ENCODE peak calls at places on chromosome X, in four cellular contexts. V is psoas muscle; O is activated CD4-positive, alpha-beta T cell treated with anti-CD3 and anti-CD28 coated beads for 48 hours; S is tibial nerve. G is an unnamed sample.

GRCh38 chrX:15594371-15594770 is 6.4 kb downstream of the ACE2 start:
- DNase-seq in V (no peak), S (no peak), O (no peak), G (no peak)

GRCh38 chrX:40543661-40544328 is 37.0 kb upstream of the ATP6AP2 start:
- DNase-seq in V (no peak), O (no peak), S (no peak), G (no peak)

GRCh38 chrX:84187501-84188319 is at the start of gene RPS6KA6:
- DNase-seq in O (peak; percentile 3), S (no peak), V (peak; percentile 41), G (no peak)

GRCh38 chrX:22533898-22534297 is 261.2 kb downstream of the CBLL2 start:
- DNase-seq in S (no peak), V (no peak), O (no peak), G (no peak)

GRCh38 chrX:68832101-68832416 is 3.2 kb downstream of the EFNB1 start:
- DNase-seq in S (no peak), O (peak; percentile 61), V (peak; percentile 46), G (no peak)

GRCh38 chrX:22662776-22663175 is 337.0 kb upstream of the DDX53 start:
- DNase-seq in S (no peak), O (no peak), V (no peak), G (no peak)

GRCh38 chrX:119041175-119041574 is 31.6 kb upstream of the CT47C1 start:
- DNase-seq in O (no peak), S (peak; percentile 13), V (peak; percentile 49), G (no peak)

GRCh38 chrX:124362761-124363160 is 16.4 kb downstream of the SH2D1A start:
- DNase-seq in S (no peak), O (no peak), V (no peak), G (no peak)

GRCh38 chrX:15579778-15580747 is 20.7 kb downstream of the ACE2 start:
- DNase-seq in S (no peak), O (no peak), V (no peak), G (no peak)

GRCh38 chrX:45524296-45524695 is 323.6 kb upstream of the DIPK2B start:
- DNase-seq in O (no peak), S (no peak), V (no peak), G (no peak)

GRCh38 chrX:22060451-22060940 is 28.4 kb downstream of the PHEX start:
- DNase-seq in V (no peak), O (peak; percentile 42), S (no peak), G (no peak)

GRCh38 chrX:133884430-133885394 is 100.7 kb downstream of the GPC3 start:
- DNase-seq in O (no peak), V (no peak), S (no peak), G (no peak)

GRCh38 chrX:136268051-136269048 is 17.1 kb upstream of the MAP7D3 start:
- DNase-seq in O (peak; percentile 51), V (no peak), S (peak; percentile 23), G (no peak)

GRCh38 chrX:139930923-139931645 is 1.8 kb downstream of the ATP11C start:
- DNase-seq in V (no peak), S (no peak), O (peak; percentile 21), G (no peak)

G was measured in esophagus muscularis mucosa.